ENCODE peak calls at places on chromosome 20, in four cellular contexts. C is psoas muscle, N is cardiac muscle cell, B is epithelial cell of esophagus. A is an unnamed sample.
A peak's percentile ranks its signal among the peaks of the same experiment; 100 is the strongest.

GRCh38 chr20:49699200-49699992 is 14.3 kb downstream of the B4GALT5 start:
- DNase-seq in C (no peak), B (peak; percentile 84), N (peak; percentile 62), A (no peak)

GRCh38 chr20:18276821-18277220 is 11.5 kb upstream of the ZNF133 start:
- DNase-seq in N (peak; percentile 80), B (peak; percentile 80), C (peak; percentile 62), A (no peak)

GRCh38 chr20:24741673-24742072 is 207.4 kb upstream of the CST7 start:
- DNase-seq in N (no peak), C (no peak), B (no peak), A (no peak)

GRCh38 chr20:36611625-36612024 is 6.0 kb downstream of the RAB5IF start:
- DNase-seq in C (no peak), N (no peak), B (no peak), A (no peak)

GRCh38 chr20:57090590-57091560 is 175.6 kb downstream of the BMP7 start:
- DNase-seq in C (no peak), B (no peak), N (no peak), A (no peak)

GRCh38 chr20:54218470-54218869 is 10.6 kb downstream of the PFDN4 start:
- DNase-seq in C (no peak), N (no peak), B (no peak), A (no peak)

GRCh38 chr20:49982346-49983122 is at the start of gene SNAI1:
- DNase-seq in C (peak; percentile 91), B (peak; percentile 87), N (peak; percentile 89), A (peak; percentile 52)

GRCh38 chr20:54995553-54995952 is 520.2 kb downstream of the DOK5 start:
- DNase-seq in B (peak; percentile 36), N (no peak), C (no peak), A (no peak)

GRCh38 chr20:21190866-21191265 is 65.0 kb downstream of the KIZ start:
- DNase-seq in C (no peak), N (no peak), B (no peak), A (no peak)

GRCh38 chr20:25007491-25008305 is 15.1 kb upstream of the APMAP start:
- DNase-seq in N (no peak), B (no peak), C (peak; percentile 39), A (no peak)

GRCh38 chr20:50534567-50534966 is 24.4 kb downstream of the PTPN1 start:
- DNase-seq in B (no peak), C (no peak), N (peak; percentile 92), A (peak; percentile 89)

GRCh38 chr20:51350941-51351631 is 191.4 kb downstream of the NFATC2 start:
- DNase-seq in N (peak; percentile 61), B (peak; percentile 22), C (no peak), A (no peak)

GRCh38 chr20:5141615-5142014 is 14.8 kb downstream of the CDS2 start:
- DNase-seq in N (no peak), B (no peak), C (no peak), A (no peak)

GRCh38 chr20:5531318-5532081 is 214.7 kb upstream of the PROKR2 start:
- DNase-seq in B (peak; percentile 76), C (no peak), N (peak; percentile 82), A (no peak)

GRCh38 chr20:39326050-39326449 is 363.9 kb downstream of the DHX35 start:
- DNase-seq in N (no peak), C (no peak), B (no peak), A (no peak)

GRCh38 chr20:11651647-11652046 is 266.0 kb upstream of the BTBD3 start:
- DNase-seq in N (no peak), B (no peak), C (no peak), A (no peak)

GRCh38 chr20:47521059-47521808 is 19.5 kb downstream of the NCOA3 start:
- DNase-seq in N (no peak), B (peak; percentile 75), C (no peak), A (no peak)

GRCh38 chr20:16555754-16556153 is 17.5 kb downstream of the KIF16B start:
- DNase-seq in N (peak; percentile 38), B (peak; percentile 16), C (no peak), A (peak; percentile 21)

GRCh38 chr20:24960302-24960801 is 11.3 kb downstream of the CST7 start:
- DNase-seq in N (no peak), B (no peak), C (no peak), A (no peak)

GRCh38 chr20:35326732-35327073 is 34.5 kb upstream of the FAM83C start:
- DNase-seq in N (no peak), B (no peak), C (no peak), A (no peak)

GRCh38 chr20:16018881-16019280 is 554.4 kb downstream of the KIF16B start:
- DNase-seq in B (no peak), C (no peak), N (no peak), A (no peak)

GRCh38 chr20:61387204-61387958 is 135.3 kb downstream of the CDH4 start:
- DNase-seq in B (peak; percentile 87), C (no peak), N (peak; percentile 17), A (no peak)

GRCh38 chr20:37755665-37756064 is 61.8 kb downstream of the CTNNBL1 start:
- DNase-seq in N (no peak), C (peak; percentile 55), B (peak; percentile 5), A (no peak)
- TF ChIP-seq CTCF in N (no peak), C (peak; percentile 53), B (peak; percentile 9), A (peak; percentile 34)

GRCh38 chr20:45863543-45864470 is 6.4 kb downstream of the ZSWIM3 start:
- DNase-seq in N (no peak), C (no peak), B (no peak), A (no peak)

GRCh38 chr20:45866454-45866853 is 9.0 kb downstream of the ZSWIM3 start:
- DNase-seq in C (no peak), N (no peak), B (no peak), A (no peak)

GRCh38 chr20:45867811-45868176 is 10.4 kb downstream of the ZSWIM3 start:
- DNase-seq in N (peak; percentile 24), C (no peak), B (peak; percentile 61), A (peak; percentile 46)

GRCh38 chr20:45872626-45873025 is 8.4 kb upstream of the ZSWIM1 start:
- DNase-seq in B (peak; percentile 86), N (no peak), C (no peak), A (no peak)

DNA sequence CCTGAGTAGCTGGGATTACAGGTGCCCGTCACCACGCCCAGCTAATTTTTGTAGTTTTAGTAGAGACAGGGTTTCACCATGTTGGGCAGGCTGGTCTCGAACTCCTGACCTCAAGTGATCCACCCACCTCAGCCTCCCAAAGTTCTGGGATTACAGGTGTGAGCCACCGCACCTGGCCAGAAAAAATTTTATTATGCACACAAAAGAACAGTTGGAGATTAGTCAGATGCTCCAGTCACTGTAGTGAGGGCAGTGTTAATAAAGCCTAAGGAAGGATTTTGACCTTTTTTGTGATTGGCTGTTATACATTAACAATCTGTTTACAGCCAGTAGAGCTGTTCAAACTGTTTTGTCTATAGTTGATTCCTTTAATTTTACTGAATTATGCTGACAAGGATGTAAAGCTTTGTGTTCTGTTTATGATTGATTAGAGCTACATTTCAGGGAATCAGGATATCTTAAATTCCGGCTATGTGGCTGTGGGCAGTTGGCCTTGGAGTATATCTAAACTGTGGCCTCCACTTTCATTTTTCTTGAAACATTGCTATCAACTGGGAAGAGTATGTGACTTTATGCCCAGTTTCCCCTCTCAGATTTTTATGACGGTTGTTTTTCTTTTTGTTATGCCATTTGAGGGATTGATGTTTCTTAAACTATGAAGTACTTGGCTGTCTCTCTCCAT is 9.9 kb downstream of the ZSWIM3 start:
- DNase-seq in C (no peak), N (no peak), B (no peak), A (no peak)
- H3K4me3 ChIP-seq in C (no peak overlapping the region), N (no peak overlapping the region), B (no peak overlapping the region), A (no peak overlapping the region)

GRCh38 chr20:63145156-63145555 is 70.8 kb downstream of the YTHDF1 start:
- DNase-seq in N (no peak), B (peak; percentile 17), C (peak; percentile 21), A (no peak)

GRCh38 chr20:63149531-63150207 is 66.3 kb downstream of the YTHDF1 start:
- DNase-seq in B (no peak), N (no peak), C (peak; percentile 43), A (no peak)

GRCh38 chr20:63148696-63149095 is 67.2 kb downstream of the YTHDF1 start:
- DNase-seq in N (no peak), C (peak; percentile 32), B (no peak), A (no peak)

GRCh38 chr20:63150391-63150898 is 65.5 kb downstream of the YTHDF1 start:
- DNase-seq in C (peak; percentile 32), N (no peak), B (no peak), A (no peak)

DNA sequence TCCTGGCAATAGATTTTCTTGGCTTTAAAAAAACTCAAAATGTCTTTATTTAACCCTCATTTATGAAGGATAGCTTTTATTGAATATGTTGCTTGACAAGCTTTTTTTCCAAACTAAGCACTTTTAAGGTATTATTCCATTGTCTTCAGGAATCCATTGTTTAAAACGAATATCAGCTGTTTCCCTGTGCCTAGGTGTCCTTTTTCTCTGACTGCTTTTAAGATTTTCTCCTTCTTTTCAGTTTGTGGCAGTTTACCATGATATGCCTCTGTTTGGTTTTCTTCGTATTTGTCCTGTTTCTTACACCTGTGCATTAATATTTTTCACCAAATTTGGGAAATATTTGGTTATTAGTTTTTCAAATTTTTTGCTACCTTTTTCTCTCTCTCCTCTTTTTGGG is 68.4 kb downstream of the YTHDF1 start:
- DNase-seq in B (no peak), C (no peak), N (no peak), A (no peak)
- TF ChIP-seq CTCF in B (no peak), C (no peak), N (no peak), A (no peak)

GRCh38 chr20:20084296-20084752 is 32.0 kb downstream of the CFAP61 start:
- DNase-seq in B (no peak), C (peak; percentile 80), N (peak; percentile 2), A (no peak)
- H3K4me3 ChIP-seq in B (no peak overlapping the region), C (peak overlapping the region; percentile 60), N (no peak overlapping the region), A (no peak overlapping the region)

GRCh38 chr20:574297-574942 is 30.8 kb upstream of the CSNK2A1 start:
- DNase-seq in B (no peak), C (peak; percentile 56), N (no peak), A (no peak)

GRCh38 chr20:577167-577791 is 32.8 kb downstream of the TCF15 start:
- DNase-seq in N (peak; percentile 40), C (no peak), B (peak; percentile 15), A (no peak)

GRCh38 chr20:576156-576555 is 32.6 kb upstream of the CSNK2A1 start:
- DNase-seq in N (no peak), B (no peak), C (no peak), A (no peak)

GRCh38 chr20:573414-574296 is 30.1 kb upstream of the CSNK2A1 start:
- DNase-seq in C (no peak), N (no peak), B (no peak), A (no peak)

DNA sequence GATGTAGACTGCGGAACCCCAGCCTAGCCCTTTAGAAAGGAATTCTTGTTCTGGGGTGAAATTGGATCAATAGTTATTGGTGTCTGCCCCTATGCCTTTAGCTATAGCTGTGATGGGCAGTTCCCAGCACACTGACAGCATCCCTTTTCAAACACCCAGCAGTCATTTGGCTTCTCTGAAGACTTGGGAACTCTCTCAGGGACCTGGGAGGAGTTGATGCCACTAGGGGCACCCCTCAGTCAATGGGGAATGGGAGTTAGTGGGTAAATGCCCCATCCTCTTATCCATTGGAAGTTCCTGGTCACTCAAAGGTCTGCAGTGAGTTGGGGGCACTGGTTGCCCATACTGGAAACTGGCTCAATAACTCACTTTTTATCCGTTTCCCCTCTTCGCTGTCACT is 31.6 kb upstream of the CSNK2A1 start:
- DNase-seq in C (no peak), N (no peak), B (no peak), A (no peak)
- TF ChIP-seq CTCF in C (no peak), N (no peak), B (no peak), A (no peak)